ENCODE peak calls at places on chromosomes 11 and 22, in eight cellular contexts. Y, L, R, I, Z, N, T and D are unnamed samples.

GRCh38 chr11:131498631-131499053 is 128.2 kb downstream of the NTM start:
- DNase-seq in Y (no peak), L (no peak), R (no peak), I (no peak), Z (no peak), N (no peak), T (no peak), D (no peak)

GRCh38 chr11:67507242-67507890 is 596 bp downstream of the CDK2AP2 start:
- DNase-seq in Y (peak; percentile 86), L (peak; percentile 79), R (peak; percentile 17), I (peak; percentile 68), Z (no peak), N (no peak), T (peak; percentile 73), D (no peak)

GRCh38 chr11:46977038-46977818 is 40.7 kb downstream of the CSTPP1 start:
- DNase-seq in Y (no peak), L (peak; percentile 17), R (no peak), I (no peak), Z (peak; percentile 41), N (no peak), T (no peak), D (peak; percentile 17)

GRCh38 chr11:17777086-17777725 is 42.6 kb downstream of the KCNC1 start:
- DNase-seq in Y (no peak), L (no peak), R (no peak), I (no peak), Z (no peak), N (no peak), T (no peak), D (peak; percentile 54)

GRCh38 chr22:19619144-19620009 is 94.9 kb upstream of the SEPTIN5 start:
- DNase-seq in Y (peak; percentile 83), L (no peak), R (no peak), I (no peak), Z (no peak), N (no peak), T (no peak), D (no peak)

GRCh38 chr22:28892175-28892731 is 8.9 kb downstream of the ZNRF3 start:
- DNase-seq in Y (no peak), L (no peak), R (no peak), I (no peak), Z (no peak), N (no peak), T (peak; percentile 83), D (no peak)

GRCh38 chr11:15720460-15720859 is 605.7 kb downstream of the INSC start:
- DNase-seq in Y (no peak), L (peak; percentile 24), R (no peak), I (peak; percentile 68), Z (no peak), N (no peak), T (no peak), D (peak; percentile 18)

GRCh38 chr22:24474221-24474620 is 20.9 kb upstream of the UPB1 start:
- DNase-seq in Y (no peak), L (peak; percentile 96), R (peak; percentile 66), I (peak; percentile 92), Z (no peak), N (no peak), T (peak; percentile 60), D (no peak)

GRCh38 chr11:117442049-117442868 is 114.6 kb downstream of the CEP164 start:
- DNase-seq in Y (no peak), L (no peak), R (no peak), I (no peak), Z (no peak), N (no peak), T (no peak), D (no peak)

GRCh38 chr22:40028098-40028425 is 33.3 kb downstream of the FAM83F start:
- DNase-seq in Y (no peak), L (no peak), R (no peak), I (no peak), Z (no peak), N (no peak), T (no peak), D (no peak)

GRCh38 chr22:38834215-38834953 is 9.4 kb downstream of the NPTXR start:
- DNase-seq in Y (no peak), L (no peak), R (no peak), I (no peak), Z (no peak), N (no peak), T (no peak), D (peak; percentile 7)

GRCh38 chr11:113289341-113290187 is 24.8 kb upstream of the TTC12 start:
- DNase-seq in Y (peak; percentile 74), L (peak; percentile 16), R (no peak), I (peak; percentile 38), Z (peak; percentile 77), N (peak; percentile 82), T (peak; percentile 38), D (peak; percentile 83)

GRCh38 chr22:21629262-21630149 is at the start of gene YDJC:
- DNase-seq in Y (peak; percentile 98), L (peak; percentile 86), R (peak; percentile 49), I (peak; percentile 88), Z (peak; percentile 96), N (peak; percentile 97), T (peak; percentile 82), D (peak; percentile 98)

GRCh38 chr11:119759324-119759723 is 30.3 kb upstream of the NECTIN1 start:
- DNase-seq in Y (peak; percentile 13), L (peak; percentile 85), R (no peak), I (peak; percentile 6), Z (no peak), N (no peak), T (peak; percentile 72), D (no peak)

GRCh38 chr11:122105009-122105828 is 10.8 kb downstream of the BLID start:
- DNase-seq in Y (no peak), L (peak; percentile 73), R (no peak), I (no peak), Z (no peak), N (no peak), T (no peak), D (no peak)

GRCh38 chr11:35293699-35294098 is 125.7 kb downstream of the SLC1A2 start:
- DNase-seq in Y (no peak), L (no peak), R (no peak), I (no peak), Z (no peak), N (no peak), T (no peak), D (no peak)

GRCh38 chr22:12601870-12602779 is 2925.9 kb upstream of the OR11H1 start:
- DNase-seq in Y (no peak), L (no peak), R (no peak), I (no peak), Z (no peak), N (no peak), T (no peak), D (peak; percentile 9)

GRCh38 chr11:69643646-69644045 is 2.7 kb downstream of the CCND1 start:
- DNase-seq in Y (no peak), L (no peak), R (no peak), I (no peak), Z (no peak), N (no peak), T (no peak), D (no peak)

GRCh38 chr11:20310596-20311394 is 52.7 kb upstream of the HTATIP2 start:
- DNase-seq in Y (no peak), L (no peak), R (no peak), I (no peak), Z (no peak), N (no peak), T (no peak), D (no peak)

GRCh38 chr11:235180-235997 is 753 bp downstream of the SIRT3 start:
- DNase-seq in Y (peak; percentile 51), L (peak; percentile 45), R (no peak), I (peak; percentile 32), Z (no peak), N (no peak), T (peak; percentile 41), D (no peak)

GRCh38 chr11:35109827-35110226 is 29.1 kb upstream of the CD44 start:
- DNase-seq in Y (no peak), L (no peak), R (no peak), I (no peak), Z (no peak), N (no peak), T (no peak), D (no peak)

GRCh38 chr11:114167355-114168085 is 108.0 kb downstream of the ZBTB16 start:
- DNase-seq in Y (no peak), L (no peak), R (no peak), I (no peak), Z (no peak), N (no peak), T (no peak), D (no peak)

GRCh38 chr11:72972541-72973128 is 158.4 kb downstream of the ATG16L2 start:
- DNase-seq in Y (no peak), L (peak; percentile 46), R (peak; percentile 76), I (peak; percentile 65), Z (no peak), N (no peak), T (no peak), D (no peak)

GRCh38 chr11:63146586-63146985 is 2.6 kb upstream of the SLC22A24 start:
- DNase-seq in Y (no peak), L (no peak), R (no peak), I (no peak), Z (no peak), N (no peak), T (no peak), D (no peak)

GRCh38 chr11:12411806-12412727 is 34.7 kb downstream of the PARVA start:
- DNase-seq in Y (peak; percentile 62), L (peak; percentile 97), R (peak; percentile 87), I (peak; percentile 95), Z (peak; percentile 79), N (peak; percentile 81), T (peak; percentile 93), D (peak; percentile 86)
- TF ChIP-seq CTCF in Y (peak; percentile 64), L (peak; percentile 86), R (peak; percentile 86), I (peak; percentile 85), Z (peak; percentile 84), N (peak; percentile 79), T (peak; percentile 69), D (peak; percentile 83)

GRCh38 chr22:42614312-42615091 is at the start of gene POLDIP3:
- DNase-seq in Y (peak; percentile 100), L (peak; percentile 96), R (peak; percentile 93), I (peak; percentile 98), Z (peak; percentile 97), N (peak; percentile 99), T (peak; percentile 89), D (peak; percentile 99)
- TF ChIP-seq CTCF in Y (peak; percentile 25), L (no peak), R (peak; percentile 35), I (peak; percentile 34), Z (peak; percentile 39), N (no peak), T (peak; percentile 43), D (peak; percentile 33)

GRCh38 chr11:92776676-92777075 is 192.8 kb upstream of the MTNR1B start:
- DNase-seq in Y (no peak), L (peak; percentile 67), R (no peak), I (no peak), Z (no peak), N (no peak), T (no peak), D (no peak)
- TF ChIP-seq CTCF in Y (no peak), L (no peak), R (no peak), I (no peak), Z (no peak), N (no peak), T (no peak), D (no peak)

DNA sequence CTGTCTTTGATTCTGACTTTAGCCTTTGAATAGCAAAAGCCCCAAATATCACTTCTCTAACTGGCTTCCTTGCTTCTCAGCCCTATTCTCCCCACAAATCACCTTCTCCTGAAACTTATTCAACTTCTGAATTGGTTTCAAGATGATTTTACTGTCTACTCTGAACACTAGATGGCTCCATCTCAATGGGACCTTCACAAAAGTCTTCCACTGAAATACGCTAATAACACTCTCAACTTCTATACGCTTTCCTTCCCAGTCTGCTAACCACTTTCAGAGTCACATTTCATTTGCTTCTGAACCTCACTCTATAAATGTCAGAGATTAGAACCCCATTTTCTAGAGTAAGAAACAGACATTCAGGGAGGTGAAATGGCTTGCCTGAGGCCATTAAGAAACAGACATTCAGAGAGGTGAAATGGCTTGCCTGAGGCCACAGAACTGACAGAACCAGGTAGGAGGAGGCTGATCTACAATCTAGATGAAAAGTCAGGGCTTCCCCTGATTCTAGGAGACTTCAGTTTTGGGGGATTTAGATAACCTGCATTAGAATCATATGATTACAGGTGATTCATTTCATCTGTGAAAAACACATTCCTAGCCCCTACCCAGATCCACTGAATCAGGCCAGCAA is 20.6 kb downstream of the MORC2 start:
- DNase-seq in Y (peak; percentile 36), L (peak; percentile 36), R (no peak), I (peak; percentile 70), Z (no peak), N (no peak), T (peak; percentile 70), D (no peak)
- TF ChIP-seq CTCF in Y (peak; percentile 42), L (peak; percentile 63), R (peak; percentile 52), I (peak; percentile 67), Z (peak; percentile 70), N (peak; percentile 31), T (peak; percentile 60), D (no peak)